ENCODE peak calls at places on chromosomes 7 and 10, in eight cellular contexts. T is IMR-90, G is H54, Y is tibial nerve, V is upper lobe of left lung, A is adrenal gland, Z is stomach, E is A549. P is an unnamed sample.

GRCh38 chr7:98681951-98682350 is 64.9 kb downstream of the NPTX2 start:
- DNase-seq in E (no peak), Z (no peak), T (no peak), A (no peak), Y (no peak), V (no peak), G (no peak), P (no peak)

GRCh38 chr7:1543826-1544177 is 12.2 kb downstream of the TMEM184A start:
- DNase-seq in E (no peak), A (no peak), V (no peak), G (no peak), Z (no peak), Y (no peak), T (no peak), P (no peak)

GRCh38 chr10:22714524-22715289 is at the start of gene PIP4K2A:
- DNase-seq in V (peak), E (peak), T (peak), Y (peak), G (peak), A (peak), Z (peak), P (peak)

GRCh38 chr10:62778125-62778524 is 26.4 kb upstream of the ADO start:
- DNase-seq in T (no peak), Z (no peak), Y (no peak), V (no peak), A (no peak), G (no peak), E (no peak), P (no peak)

GRCh38 chr7:20330176-20330796 is 414 bp upstream of the ITGB8 start:
- DNase-seq in E (peak), T (peak), Z (peak), G (peak), V (peak), A (peak), Y (peak), P (peak)

GRCh38 chr10:112970036-112970435 is 20.0 kb downstream of the TCF7L2 start:
- DNase-seq in A (no peak), T (peak), Z (no peak), V (no peak), G (no peak), Y (no peak), E (no peak), P (no peak)

GRCh38 chr10:124602121-124602561 is 140.5 kb downstream of the LHPP start:
- DNase-seq in Z (no peak), T (no peak), A (no peak), V (no peak), Y (no peak), G (no peak), E (no peak), P (no peak)

GRCh38 chr10:110425684-110426293 is 71.9 kb upstream of the DUSP5 start:
- DNase-seq in G (no peak), A (no peak), Y (peak), V (no peak), T (peak), Z (no peak), E (peak), P (peak)

GRCh38 chr7:40611472-40611871 is 476.7 kb downstream of the SUGCT start:
- DNase-seq in G (no peak), E (no peak), A (no peak), Y (no peak), V (no peak), T (no peak), Z (no peak), P (no peak)

GRCh38 chr7:12943781-12944180 is 256.3 kb downstream of the ARL4A start:
- DNase-seq in V (no peak), Z (no peak), A (no peak), Y (no peak), T (no peak), E (no peak), G (no peak), P (no peak)

GRCh38 chr7:141631525-141631924 is 70.4 kb downstream of the DENND11 start:
- DNase-seq in E (no peak), A (no peak), Z (no peak), G (no peak), Y (no peak), V (no peak), T (no peak), P (no peak)

GRCh38 chr7:618539-619355 is 99.1 kb upstream of the PDGFA start:
- DNase-seq in E (no peak), G (no peak), V (no peak), Z (peak), Y (no peak), T (peak), A (no peak), P (peak)

GRCh38 chr7:22726345-22726848 is 603 bp upstream of the IL6 start:
- DNase-seq in V (no peak), T (peak), G (peak), E (peak), Z (peak), A (peak), Y (peak), P (no peak)

GRCh38 chr7:20560325-20561180 is 54.9 kb upstream of the ABCB5 start:
- DNase-seq in Z (no peak), V (peak), G (no peak), Y (no peak), A (no peak), T (no peak), E (no peak), P (no peak)

GRCh38 chr7:23026164-23026563 is 12.2 kb upstream of the HYCC1 start:
- DNase-seq in Z (no peak), E (no peak), A (no peak), Y (no peak), V (no peak), T (peak), G (no peak), P (no peak)

GRCh38 chr7:65953890-65954289 is 28.1 kb downstream of the GUSB start:
- DNase-seq in G (no peak), E (no peak), Y (no peak), V (no peak), Z (no peak), T (no peak), A (no peak), P (no peak)

GRCh38 chr7:46243406-46243805 is 322.3 kb upstream of the IGFBP3 start:
- DNase-seq in Z (no peak), E (no peak), G (no peak), A (no peak), V (no peak), Y (no peak), T (no peak), P (no peak)

GRCh38 chr10:110852255-110852896 is 19.4 kb upstream of the PDCD4 start:
- DNase-seq in Z (peak), T (peak), V (no peak), A (no peak), Y (no peak), E (no peak), G (peak), P (peak)

GRCh38 chr7:80772347-80773101 is 134.1 kb downstream of the CD36 start:
- DNase-seq in V (no peak), Y (no peak), A (no peak), E (no peak), Z (no peak), G (no peak), T (no peak), P (no peak)

GRCh38 chr7:132387596-132387995 is 188.7 kb downstream of the PLXNA4 start:
- DNase-seq in G (no peak), V (no peak), E (no peak), Z (no peak), T (no peak), A (no peak), Y (no peak), P (no peak)

GRCh38 chr10:112805701-112806100 is 144.3 kb upstream of the TCF7L2 start:
- DNase-seq in Z (no peak), E (no peak), G (no peak), V (no peak), A (no peak), T (no peak), Y (no peak), P (no peak)

GRCh38 chr7:50220280-50220679 is 84.2 kb upstream of the IKZF1 start:
- DNase-seq in V (no peak), G (no peak), Y (no peak), A (no peak), T (no peak), Z (no peak), E (no peak), P (no peak)

GRCh38 chr7:19051767-19052375 is 65.6 kb downstream of the TWIST1 start:
- DNase-seq in T (peak), A (peak), G (no peak), E (peak), Z (peak), V (no peak), Y (peak), P (peak)

GRCh38 chr7:2903686-2904162 is 59.6 kb upstream of the GNA12 start:
- DNase-seq in G (no peak), T (no peak), A (no peak), Z (no peak), V (no peak), E (no peak), Y (no peak), P (no peak)

GRCh38 chr7:82740246-82740848 is 296.8 kb upstream of the CACNA2D1 start:
- DNase-seq in Y (no peak), G (peak), E (peak), A (peak), V (no peak), Z (peak), T (peak), P (no peak)

GRCh38 chr10:53071505-53072125 is 299.0 kb upstream of the MBL2 start:
- DNase-seq in V (no peak), Y (no peak), Z (no peak), T (no peak), G (no peak), E (no peak), A (no peak), P (no peak)

GRCh38 chr10:43395571-43396060 is 13.4 kb downstream of the HNRNPF start:
- DNase-seq in V (peak), T (peak), G (no peak), Z (no peak), Y (no peak), A (no peak), E (no peak), P (peak)

GRCh38 chr10:6143128-6143527 is 54.3 kb downstream of the RBM17 start:
- DNase-seq in G (no peak), V (no peak), Y (no peak), E (no peak), T (no peak), Z (no peak), A (no peak), P (no peak)

GRCh38 chr10:6142644-6143043 is 53.8 kb downstream of the RBM17 start:
- DNase-seq in G (no peak), A (no peak), V (no peak), E (no peak), Y (no peak), T (no peak), Z (no peak), P (no peak)

GRCh38 chr10:6140141-6140841 is 51.5 kb downstream of the RBM17 start:
- DNase-seq in V (peak), Y (no peak), E (no peak), G (no peak), A (no peak), T (no peak), Z (peak), P (no peak)

GRCh38 chr10:6140965-6141295 is 52.1 kb downstream of the RBM17 start:
- DNase-seq in T (no peak), E (no peak), Z (no peak), G (no peak), A (no peak), V (no peak), Y (no peak), P (no peak)

GRCh38 chr10:6141296-6142151 is 52.7 kb downstream of the RBM17 start:
- DNase-seq in E (peak), G (no peak), A (no peak), T (peak), Y (no peak), Z (no peak), V (peak), P (peak)
- TF ChIP-seq POLR2A in E (no peak), G (no peak), A (no peak), T (peak), Y (no peak), Z (no peak), V (no peak), P (no peak)

GRCh38 chr10:96271017-96271815 is at the start of gene BLNK:
- DNase-seq in V (no peak), Y (peak), A (peak), G (no peak), T (peak), Z (peak), E (no peak), P (peak)
- TF ChIP-seq POLR2A in V (no peak), Y (no peak), A (no peak), G (no peak), T (no peak), Z (no peak), E (no peak), P (peak)

GRCh38 chr10:89592539-89592938 is 52.5 kb downstream of the PANK1 start:
- DNase-seq in E (no peak), A (no peak), G (no peak), Z (no peak), V (no peak), T (no peak), Y (no peak), P (no peak)

GRCh38 chr10:89591796-89592271 is 53.2 kb downstream of the PANK1 start:
- DNase-seq in E (no peak), Z (no peak), A (peak), V (no peak), G (no peak), T (peak), Y (peak), P (no peak)

GRCh38 chr10:89593043-89593442 is 52.0 kb downstream of the PANK1 start:
- DNase-seq in E (no peak), V (no peak), A (no peak), Y (no peak), T (no peak), Z (no peak), G (no peak), P (no peak)

GRCh38 chr10:89590326-89590725 is 54.7 kb downstream of the PANK1 start:
- DNase-seq in A (no peak), Y (no peak), V (no peak), G (no peak), Z (no peak), T (no peak), E (no peak), P (no peak)

DNA sequence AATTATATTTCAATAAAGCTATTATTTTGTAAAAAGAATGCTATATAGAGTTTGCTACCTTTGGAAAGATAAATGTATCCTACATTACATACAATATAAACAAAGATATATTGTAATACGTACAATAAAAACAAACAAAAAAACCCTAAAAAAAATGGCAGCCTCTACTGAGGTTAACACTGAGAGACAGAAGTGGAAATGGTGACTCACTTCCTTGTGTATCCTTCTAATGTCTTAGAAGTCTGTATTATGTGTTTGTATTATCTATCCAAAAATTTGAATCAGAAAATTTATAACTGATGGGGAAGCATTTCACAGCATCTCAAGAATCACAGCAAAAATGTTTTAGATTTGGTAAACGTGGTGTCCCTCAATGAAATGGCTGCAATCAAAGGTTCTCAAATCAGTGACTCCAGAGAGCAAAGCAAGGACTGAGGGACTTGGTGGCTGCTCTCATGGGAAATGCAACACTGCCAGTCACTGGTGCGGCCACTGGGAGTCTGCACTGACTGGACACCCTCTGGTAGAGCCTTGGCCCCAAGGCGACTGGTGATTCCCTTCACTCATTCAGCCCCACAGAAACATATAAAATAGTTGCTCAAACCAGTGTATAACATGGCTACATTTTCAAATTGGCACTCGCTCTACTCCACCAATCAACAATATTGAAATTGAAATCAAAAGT is 53.8 kb downstream of the PANK1 start:
- DNase-seq in E (no peak), Z (no peak), V (no peak), A (no peak), G (no peak), T (peak), Y (no peak), P (no peak)
- TF ChIP-seq POLR2A in E (no peak), Z (no peak), V (no peak), A (no peak), G (no peak), T (no peak), Y (no peak), P (no peak)

GRCh38 chr10:96283756-96284155 is 12.4 kb upstream of the BLNK start:
- DNase-seq in G (no peak), E (no peak), T (no peak), A (no peak), V (no peak), Z (no peak), Y (no peak), P (no peak)

GRCh38 chr10:96283351-96283750 is 12.0 kb upstream of the BLNK start:
- DNase-seq in Z (no peak), Y (no peak), V (no peak), E (no peak), G (no peak), T (no peak), A (no peak), P (no peak)

GRCh38 chr10:96288151-96288621 is 16.0 kb upstream of the DNTT start:
- DNase-seq in T (no peak), E (no peak), G (no peak), A (no peak), Y (no peak), Z (no peak), V (no peak), P (no peak)

GRCh38 chr10:96287392-96288105 is 16.2 kb upstream of the BLNK start:
- DNase-seq in Y (no peak), G (no peak), Z (peak), T (no peak), E (no peak), A (no peak), V (no peak), P (no peak)

DNA sequence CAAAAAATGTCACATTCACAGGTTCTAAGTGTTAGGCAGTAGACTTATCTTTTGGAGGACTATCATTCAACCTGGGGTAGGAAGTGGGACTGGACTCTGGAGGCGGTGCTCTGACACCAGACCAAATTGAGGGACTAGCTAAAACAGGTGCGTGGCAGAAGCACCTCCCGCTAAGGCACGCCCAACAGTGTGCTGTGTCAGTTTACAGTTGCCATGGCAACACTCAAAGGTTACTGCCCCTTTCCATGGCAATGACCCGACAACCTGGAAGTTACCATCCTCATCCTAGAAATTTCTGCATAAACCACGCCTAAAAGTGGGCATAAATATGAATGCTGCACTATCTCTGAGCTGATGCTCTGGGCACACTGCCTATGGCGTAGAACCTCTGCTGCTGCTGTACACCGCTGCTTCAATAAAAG is 14.0 kb upstream of the BLNK start:
- DNase-seq in Y (no peak), A (no peak), E (no peak), G (no peak), V (no peak), Z (no peak), T (no peak), P (no peak)
- TF ChIP-seq POLR2A in Y (no peak), A (no peak), E (no peak), G (no peak), V (no peak), Z (no peak), T (no peak), P (no peak)

GRCh38 chr10:108445746-108446145 is 1281.2 kb upstream of the SORCS1 start:
- DNase-seq in Z (no peak), A (no peak), Y (no peak), T (no peak), V (no peak), E (no peak), G (no peak), P (no peak)

GRCh38 chr10:108439397-108439796 is 1274.9 kb upstream of the SORCS1 start:
- DNase-seq in G (no peak), Y (no peak), A (no peak), Z (no peak), V (no peak), T (no peak), E (no peak), P (no peak)

GRCh38 chr10:108443636-108444035 is 1279.1 kb upstream of the SORCS1 start:
- DNase-seq in T (no peak), G (no peak), Y (no peak), Z (no peak), A (no peak), E (no peak), V (no peak), P (no peak)
- TF ChIP-seq POLR2A in T (no peak), G (no peak), Y (no peak), Z (no peak), A (no peak), E (no peak), V (no peak), P (no peak)

P was measured in Peyer's patch.